ENCODE peak calls at places on chromosomes 11 and 22, in eight cellular contexts. M is AG04450, S is fibroblast of mammary gland, T is Peyer's patch, E is cardiac muscle cell, C is mesenchymal stem cell, U is breast epithelium, L is NB4. N is an unnamed sample.

GRCh38 chr11:69311767-69312385 is 17.9 kb downstream of the MYEOV start:
- DNase-seq in M (no peak), S (no peak), T (no peak), E (no peak), C (peak), U (peak), L (peak), N (peak)

GRCh38 chr11:47783087-47783610 is 16.0 kb upstream of the FNBP4 start:
- DNase-seq in M (no peak), S (no peak), T (no peak), E (no peak), C (no peak), U (no peak), L (no peak), N (no peak)

GRCh38 chr22:45785458-45785857 is 113.8 kb downstream of the ATXN10 start:
- DNase-seq in M (no peak), S (peak), T (no peak), E (no peak), C (no peak), U (no peak), L (no peak), N (no peak)

GRCh38 chr22:25083414-25084166 is 116.1 kb upstream of the CRYBB3 start:
- DNase-seq in M (no peak), S (no peak), T (no peak), E (no peak), C (no peak), U (no peak), L (no peak), N (no peak)

GRCh38 chr11:75508051-75508561 is 17.6 kb downstream of the GDPD5 start:
- DNase-seq in M (no peak), S (no peak), T (peak), E (no peak), C (no peak), U (no peak), L (peak), N (no peak)

GRCh38 chr11:126438272-126438671 is 82.8 kb downstream of the ST3GAL4 start:
- DNase-seq in M (no peak), S (no peak), T (no peak), E (no peak), C (no peak), U (no peak), L (peak), N (peak)

GRCh38 chr22:44714703-44715350 is 12.8 kb downstream of the PRR5 start:
- DNase-seq in M (no peak), S (no peak), T (no peak), E (peak), C (no peak), U (no peak), L (no peak), N (no peak)

GRCh38 chr11:48063424-48063978 is 83.1 kb downstream of the PTPRJ start:
- DNase-seq in M (peak), S (peak), T (no peak), E (peak), C (peak), U (no peak), L (no peak), N (peak)

GRCh38 chr11:105046898-105047579 is 1.9 kb upstream of the CARD16 start:
- DNase-seq in M (peak), S (peak), T (peak), E (no peak), C (peak), U (no peak), L (no peak), N (no peak)

GRCh38 chr11:86812981-86813380 is 12.6 kb downstream of the PRSS23 start:
- DNase-seq in M (no peak), S (no peak), T (no peak), E (no peak), C (peak), U (no peak), L (no peak), N (no peak)

GRCh38 chr22:31445642-31446041 is 44.0 kb downstream of the EIF4ENIF1 start:
- DNase-seq in M (no peak), S (no peak), T (no peak), E (no peak), C (no peak), U (no peak), L (no peak), N (no peak)

GRCh38 chr11:6040874-6041273 is 10.3 kb upstream of the OR56A1 start:
- DNase-seq in M (no peak), S (no peak), T (no peak), E (no peak), C (no peak), U (no peak), L (no peak), N (no peak)

GRCh38 chr22:45131749-45132148 is 32.0 kb upstream of the NUP50 start:
- DNase-seq in M (no peak), S (no peak), T (peak), E (no peak), C (no peak), U (no peak), L (peak), N (peak)

GRCh38 chr22:27673839-27674238 is 127.7 kb downstream of the MN1 start:
- DNase-seq in M (no peak), S (no peak), T (no peak), E (no peak), C (no peak), U (no peak), L (no peak), N (peak)

GRCh38 chr22:23302171-23303002 is 122.1 kb downstream of the BCR start:
- DNase-seq in M (no peak), S (no peak), T (no peak), E (no peak), C (peak), U (no peak), L (peak), N (no peak)

GRCh38 chr11:47572715-47573255 is 6.0 kb downstream of the KBTBD4 start:
- DNase-seq in M (no peak), S (peak), T (no peak), E (no peak), C (no peak), U (no peak), L (no peak), N (no peak)

GRCh38 chr11:7548659-7549283 is 35.0 kb downstream of the PPFIBP2 start:
- DNase-seq in M (no peak), S (no peak), T (peak), E (peak), C (no peak), U (no peak), L (peak), N (no peak)

GRCh38 chr11:35791088-35791958 is 128.7 kb downstream of the TRIM44 start:
- DNase-seq in M (peak), S (no peak), T (no peak), E (peak), C (no peak), U (no peak), L (no peak), N (no peak)

GRCh38 chr22:49608228-49608627 is 219.4 kb downstream of the BRD1 start:
- DNase-seq in M (no peak), S (no peak), T (no peak), E (no peak), C (no peak), U (no peak), L (no peak), N (no peak)

GRCh38 chr22:17106785-17107546 is 14.2 kb downstream of the TMEM121B start:
- DNase-seq in M (no peak), S (no peak), T (no peak), E (no peak), C (no peak), U (no peak), L (peak), N (no peak)

GRCh38 chr11:24516658-24517057 is 19.8 kb downstream of the LUZP2 start:
- DNase-seq in M (no peak), S (no peak), T (no peak), E (no peak), C (no peak), U (no peak), L (no peak), N (no peak)

GRCh38 chr11:35511666-35512065 is 13.8 kb downstream of the PAMR1 start:
- DNase-seq in M (no peak), S (peak), T (no peak), E (no peak), C (peak), U (no peak), L (no peak), N (no peak)

GRCh38 chr11:43546561-43547410 is 133.8 kb upstream of the HSD17B12 start:
- DNase-seq in M (no peak), S (no peak), T (no peak), E (no peak), C (no peak), U (no peak), L (no peak), N (no peak)
- H3K4me3 ChIP-seq in M (no peak), S (no peak), T (no peak), E (no peak), C (no peak), U (no peak), L (no peak), N (no peak)

DNA sequence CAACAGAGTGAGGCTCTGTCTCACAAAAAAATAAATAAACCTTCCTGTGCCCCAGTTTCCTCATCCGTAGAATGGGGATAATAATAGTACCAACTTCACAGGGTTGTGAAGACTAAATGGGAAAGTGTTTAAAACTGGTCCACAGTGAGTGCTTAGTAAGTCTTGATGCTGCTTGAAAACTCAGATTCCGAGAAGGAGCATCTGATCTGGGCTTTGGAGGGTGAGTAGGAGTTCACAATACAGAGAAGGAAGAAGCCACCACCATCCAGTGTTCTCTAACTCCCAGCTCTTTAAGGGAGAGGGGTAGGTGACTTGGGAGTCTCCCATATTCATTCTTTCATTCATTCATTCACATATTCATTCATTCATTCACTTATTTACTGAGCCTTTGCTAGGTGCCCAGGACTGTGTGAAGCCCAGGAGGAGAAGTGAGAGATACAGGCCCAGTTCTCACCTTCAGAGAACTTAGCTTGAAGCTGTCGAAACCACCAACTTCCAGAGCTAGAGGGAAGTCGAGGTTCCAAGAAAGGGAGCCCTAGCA is 17.7 kb downstream of the CYTH4 start:
- DNase-seq in M (no peak), S (no peak), T (no peak), E (no peak), C (no peak), U (no peak), L (no peak), N (no peak)
- H3K4me3 ChIP-seq in M (no peak), S (no peak), T (peak), E (no peak), C (no peak), U (no peak), L (no peak), N (no peak)

DNA sequence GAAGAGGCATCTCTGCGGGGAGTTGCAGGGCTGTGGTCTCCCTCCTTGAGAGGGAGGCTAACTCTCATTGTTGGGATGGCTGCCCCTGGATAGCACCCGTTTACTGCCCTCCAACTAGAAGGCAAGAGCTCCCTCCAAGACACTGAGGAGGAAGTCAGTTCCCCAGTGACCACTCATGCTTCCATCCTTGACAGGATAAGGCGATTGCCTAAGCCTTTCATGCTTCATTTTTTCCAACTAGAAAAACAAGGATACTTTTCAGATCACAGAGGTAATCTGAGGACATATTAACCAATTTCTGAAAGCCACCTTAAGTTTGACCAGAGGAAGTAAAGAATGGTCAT is 186.6 kb downstream of the MAML2 start:
- DNase-seq in M (no peak), S (no peak), T (no peak), E (no peak), C (no peak), U (no peak), L (no peak), N (no peak)
- H3K4me3 ChIP-seq in M (peak), S (peak), T (no peak), E (no peak), C (no peak), U (no peak), L (peak), N (no peak)

GRCh38 chr11:130945945-130946344 is 29.7 kb upstream of the SNX19 start:
- DNase-seq in M (peak), S (peak), T (no peak), E (no peak), C (peak), U (no peak), L (no peak), N (peak)
- H3K4me3 ChIP-seq in M (no peak), S (no peak), T (no peak), E (no peak), C (no peak), U (no peak), L (no peak), N (no peak)

GRCh38 chr22:20276468-20276867 is 8.3 kb upstream of the RTN4R start:
- DNase-seq in M (no peak), S (no peak), T (no peak), E (no peak), C (no peak), U (no peak), L (no peak), N (no peak)
- H3K4me3 ChIP-seq in M (no peak), S (no peak), T (no peak), E (no peak), C (no peak), U (no peak), L (no peak), N (no peak)

DNA sequence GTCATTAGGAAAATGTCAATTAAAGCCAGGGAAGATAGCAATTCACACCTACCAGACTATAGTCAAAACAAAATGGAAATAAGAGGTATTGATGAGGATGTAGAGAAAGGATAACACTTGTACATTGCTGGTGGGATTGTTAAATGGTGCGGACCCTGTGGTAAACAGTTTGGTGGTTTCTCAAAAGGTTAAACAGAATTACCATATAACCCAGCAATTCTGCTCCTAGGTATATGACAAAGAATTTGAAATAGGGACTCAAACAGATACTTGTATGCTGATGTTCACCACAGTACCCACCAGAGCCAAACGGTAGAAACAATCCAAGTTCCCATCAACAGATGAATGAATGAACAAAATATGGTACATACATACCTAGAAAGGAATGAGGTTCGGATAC is 33.0 kb upstream of the TOP3B start:
- DNase-seq in M (no peak), S (no peak), T (no peak), E (no peak), C (no peak), U (no peak), L (no peak), N (no peak)
- H3K4me3 ChIP-seq in M (no peak), S (no peak), T (no peak), E (no peak), C (no peak), U (no peak), L (no peak), N (no peak)

GRCh38 chr11:64643927-64644326 is 52.9 kb downstream of the SLC22A12 start:
- DNase-seq in M (no peak), S (no peak), T (no peak), E (no peak), C (no peak), U (no peak), L (no peak), N (no peak)
- H3K4me3 ChIP-seq in M (no peak), S (no peak), T (no peak), E (peak), C (no peak), U (peak), L (no peak), N (peak)

DNA sequence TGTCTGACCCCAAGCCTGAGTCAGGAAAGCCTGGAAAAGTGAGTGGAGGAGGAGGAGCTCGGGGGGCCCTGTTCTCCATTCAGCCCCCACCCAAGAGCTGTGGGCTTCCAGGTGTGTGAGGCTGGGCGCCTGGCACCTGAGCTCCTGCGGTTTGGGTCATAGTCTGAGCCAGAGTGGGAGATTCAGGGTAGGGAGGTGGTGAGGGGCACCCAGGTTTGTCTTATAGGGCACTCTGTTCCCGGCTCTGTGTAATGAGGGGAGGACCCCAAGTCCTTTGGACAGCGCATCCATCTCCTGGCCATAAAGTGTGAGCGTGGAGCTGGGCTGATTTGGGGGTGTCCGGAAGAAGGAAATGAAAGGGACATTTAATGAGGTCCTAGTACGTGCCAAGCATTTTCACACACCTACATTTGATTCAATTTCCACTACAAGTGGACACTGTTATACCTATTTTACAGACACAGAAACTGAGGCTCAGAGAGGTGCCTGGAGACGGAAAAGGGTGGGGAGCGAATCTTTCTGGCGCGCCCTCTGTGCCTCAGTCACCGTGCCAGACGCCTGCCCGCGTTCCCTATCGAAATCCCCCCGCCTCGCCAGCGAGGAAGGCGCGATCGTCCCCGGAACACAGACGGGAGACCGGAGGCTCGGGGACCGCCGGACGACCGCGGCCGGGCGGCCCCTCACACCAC is 1.2 kb downstream of the NPTXR start:
- DNase-seq in M (no peak), S (no peak), T (no peak), E (no peak), C (no peak), U (no peak), L (no peak), N (peak)
- H3K4me3 ChIP-seq in M (peak), S (no peak), T (peak), E (peak), C (peak), U (peak), L (no peak), N (peak)

DNA sequence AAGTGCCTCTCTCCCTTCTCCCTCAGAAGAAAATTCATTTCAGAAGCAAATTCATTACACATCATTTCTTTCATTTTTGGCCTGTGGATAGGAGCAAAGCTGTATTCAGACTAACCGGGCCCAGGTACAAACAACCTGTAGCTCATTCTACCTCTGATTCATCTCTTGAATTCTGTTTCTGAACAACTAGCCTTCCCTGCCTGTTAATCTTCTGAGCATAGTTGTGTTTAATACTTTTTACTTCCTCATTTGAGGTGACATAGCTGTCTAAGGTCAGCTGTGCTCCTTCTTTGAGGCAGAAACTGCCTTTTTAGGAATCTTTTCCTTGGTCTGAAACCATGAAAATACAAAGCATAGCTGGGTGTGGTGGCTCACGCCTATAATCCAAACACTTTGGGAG is 12.6 kb upstream of the IL18BP start:
- DNase-seq in M (no peak), S (no peak), T (no peak), E (no peak), C (no peak), U (no peak), L (peak), N (no peak)
- H3K4me3 ChIP-seq in M (no peak), S (no peak), T (no peak), E (no peak), C (no peak), U (no peak), L (no peak), N (no peak)

GRCh38 chr22:39241632-39242388 is 3.0 kb downstream of the PDGFB start:
- DNase-seq in M (no peak), S (no peak), T (no peak), E (no peak), C (no peak), U (no peak), L (no peak), N (peak)

GRCh38 chr22:39239561-39240423 is 5.0 kb downstream of the PDGFB start:
- DNase-seq in M (no peak), S (no peak), T (peak), E (no peak), C (no peak), U (peak), L (no peak), N (peak)

GRCh38 chr22:39242809-39243442 is 1.9 kb downstream of the PDGFB start:
- DNase-seq in M (no peak), S (no peak), T (no peak), E (no peak), C (peak), U (peak), L (no peak), N (no peak)

GRCh38 chr22:39242389-39242808 is 2.4 kb downstream of the PDGFB start:
- DNase-seq in M (no peak), S (no peak), T (no peak), E (peak), C (no peak), U (no peak), L (no peak), N (no peak)

GRCh38 chr22:39240841-39241631 is 3.7 kb downstream of the PDGFB start:
- DNase-seq in M (no peak), S (no peak), T (peak), E (no peak), C (peak), U (peak), L (no peak), N (peak)
- H3K4me3 ChIP-seq in M (no peak), S (no peak), T (peak), E (no peak), C (no peak), U (peak), L (no peak), N (peak)